ENCODE peak calls at places on chromosomes 12 and 14, in seven cellular contexts. Y is cardiac fibroblast; C is brain microvascular endothelial cell; M is ascending aorta; T is kidney glomerular epithelial cell; L is central memory CD4-positive, alpha-beta T cell; Q is DMS153. P is an unnamed sample.

GRCh38 chr12:97940629-97941028 is 478.0 kb downstream of the RMST start:
- DNase-seq in T (peak; percentile 23), M (no peak), Y (no peak), Q (no peak), L (no peak), C (no peak), P (no peak)

GRCh38 chr12:10160659-10161386 is 11.1 kb downstream of the OLR1 start:
- DNase-seq in T (no peak), M (no peak), Y (no peak), Q (no peak), C (no peak), L (no peak), P (no peak)

GRCh38 chr12:131250028-131250950 is 296.6 kb downstream of the ADGRD1 start:
- DNase-seq in M (no peak), C (no peak), Y (no peak), T (peak; percentile 80), Q (peak; percentile 7), L (no peak), P (no peak)

GRCh38 chr14:34593740-34594375 is 36.1 kb downstream of the SNX6 start:
- DNase-seq in Y (peak; percentile 88), C (peak; percentile 82), L (no peak), Q (no peak), T (no peak), M (no peak), P (no peak)

GRCh38 chr12:115378296-115378695 is 694.3 kb upstream of the TBX3 start:
- DNase-seq in M (no peak), C (no peak), Y (no peak), Q (no peak), T (no peak), L (no peak), P (no peak)

GRCh38 chr14:44029933-44030332 is 477.1 kb downstream of the FSCB start:
- DNase-seq in M (no peak), T (no peak), L (no peak), C (no peak), Y (peak; percentile 6), Q (no peak), P (no peak)

GRCh38 chr14:86799244-86799647 is 1193.7 kb downstream of the GALC start:
- DNase-seq in L (no peak), T (peak; percentile 97), Y (peak; percentile 77), C (peak; percentile 80), Q (no peak), M (no peak), P (no peak)

GRCh38 chr12:74514098-74514872 is 23.4 kb upstream of the ATXN7L3B start:
- DNase-seq in T (no peak), M (no peak), L (no peak), Y (no peak), Q (no peak), C (no peak), P (no peak)

GRCh38 chr12:29024117-29024516 is 125.0 kb upstream of the FAR2 start:
- DNase-seq in C (no peak), Q (no peak), Y (peak; percentile 14), T (peak; percentile 4), M (no peak), L (no peak), P (no peak)

GRCh38 chr12:87660987-87661769 is 368.0 kb downstream of the C12orf50 start:
- DNase-seq in Q (no peak), M (no peak), Y (no peak), C (no peak), L (no peak), T (peak; percentile 24), P (no peak)

GRCh38 chr14:54252072-54252730 is 144.6 kb upstream of the CDKN3 start:
- DNase-seq in Q (no peak), T (peak; percentile 88), M (no peak), L (no peak), Y (peak; percentile 71), C (peak; percentile 74), P (no peak)

GRCh38 chr12:92615703-92616102 is 87.1 kb upstream of the PLEKHG7 start:
- DNase-seq in M (no peak), Q (no peak), Y (peak; percentile 56), L (no peak), C (no peak), T (no peak), P (no peak)

GRCh38 chr12:124681779-124682391 is 114.5 kb upstream of the NCOR2 start:
- DNase-seq in Q (no peak), Y (peak; percentile 91), M (peak; percentile 26), C (peak; percentile 55), T (no peak), L (no peak), P (no peak)

GRCh38 chr12:62769076-62769619 is 165.8 kb downstream of the PPM1H start:
- DNase-seq in Y (no peak), L (no peak), T (no peak), C (no peak), Q (no peak), M (no peak), P (no peak)

GRCh38 chr12:104412681-104413080 is 44.1 kb upstream of the CHST11 start:
- DNase-seq in C (no peak), Y (no peak), L (no peak), M (no peak), Q (no peak), T (no peak), P (no peak)

GRCh38 chr12:74283646-74284045 is 254.0 kb upstream of the ATXN7L3B start:
- DNase-seq in Y (no peak), T (no peak), Q (no peak), C (no peak), M (no peak), L (no peak), P (no peak)

GRCh38 chr12:113422030-113422900 is at the start of gene SDSL:
- DNase-seq in T (peak; percentile 88), Y (peak; percentile 82), Q (peak; percentile 34), L (no peak), M (peak; percentile 57), C (peak; percentile 69), P (no peak)

GRCh38 chr14:70665448-70666363 is 24.0 kb downstream of the TTC9 start:
- DNase-seq in T (peak; percentile 45), L (no peak), Y (no peak), M (no peak), C (no peak), Q (peak; percentile 75), P (no peak)

GRCh38 chr12:2347137-2347843 is 294.5 kb downstream of the CACNA1C start:
- DNase-seq in L (no peak), M (no peak), C (no peak), T (no peak), Y (no peak), Q (no peak), P (no peak)

GRCh38 chr12:9792185-9792900 is 31.6 kb upstream of the CD69 start:
- DNase-seq in Q (no peak), T (no peak), C (no peak), Y (no peak), M (no peak), L (no peak), P (no peak)

GRCh38 chr14:55122441-55122986 is 6.5 kb upstream of the LGALS3 start:
- DNase-seq in C (peak; percentile 29), T (peak; percentile 7), M (no peak), Y (peak; percentile 39), Q (peak; percentile 10), L (no peak), P (no peak)

GRCh38 chr14:56205906-56206305 is 87.7 kb downstream of the PELI2 start:
- DNase-seq in C (no peak), Q (peak; percentile 23), L (no peak), M (no peak), T (peak; percentile 11), Y (no peak), P (no peak)

GRCh38 chr14:54564071-54564798 is 2.7 kb upstream of the SAMD4A start:
- DNase-seq in C (no peak), L (peak; percentile 56), M (no peak), Y (peak; percentile 72), Q (no peak), T (peak; percentile 68), P (no peak)

GRCh38 chr14:74610866-74611671 is 968 bp downstream of the LTBP2 start:
- DNase-seq in Q (no peak), T (no peak), M (no peak), C (peak; percentile 21), Y (peak; percentile 52), L (no peak), P (no peak)